ENCODE peak calls at places on chromosome 1, in seven cellular contexts. F is K562, G is SK-N-SH, H is HCT116, R is H1, D is GM12878, S is HepG2. E is an unnamed sample.

GRCh38 chr1:47701283-47701682 is 263.4 kb downstream of the FOXD2 start:
- DNase-seq in G (no peak), D (no peak), F (no peak), S (no peak), H (no peak), R (no peak), E (no peak)

GRCh38 chr1:116722016-116722838 is 32.0 kb upstream of the CD2 start:
- DNase-seq in H (no peak), D (no peak), R (no peak), S (no peak), F (no peak), G (no peak), E (no peak)

GRCh38 chr1:110060034-110060661 is 10.3 kb downstream of the ALX3 start:
- DNase-seq in G (no peak), D (no peak), F (peak; percentile 92), H (no peak), R (no peak), S (peak; percentile 43), E (no peak)

GRCh38 chr1:12738934-12739333 is 7.1 kb upstream of the CFAP107 start:
- DNase-seq in D (no peak), F (no peak), R (no peak), G (no peak), H (no peak), S (no peak), E (no peak)

GRCh38 chr1:225654688-225655508 is 2.0 kb upstream of the ENAH start:
- DNase-seq in G (no peak), D (no peak), R (no peak), F (no peak), S (no peak), H (no peak), E (no peak)

GRCh38 chr1:64263856-64264255 is 60.4 kb downstream of the UBE2U start:
- DNase-seq in R (no peak), D (no peak), G (no peak), S (no peak), H (no peak), F (no peak), E (no peak)

GRCh38 chr1:30475201-30475600 is 248.2 kb downstream of the MATN1 start:
- DNase-seq in F (no peak), D (no peak), H (no peak), G (no peak), R (no peak), S (no peak), E (no peak)

GRCh38 chr1:221840511-221841243 is 98.8 kb upstream of the DUSP10 start:
- DNase-seq in G (no peak), S (no peak), F (no peak), H (no peak), R (no peak), D (peak; percentile 71), E (no peak)

GRCh38 chr1:111729271-111729921 is 9.8 kb downstream of the INKA2 start:
- DNase-seq in S (no peak), H (no peak), G (no peak), R (no peak), D (no peak), F (no peak), E (no peak)

GRCh38 chr1:17561561-17561985 is 22.1 kb downstream of the ARHGEF10L start:
- DNase-seq in F (no peak), R (no peak), D (no peak), G (no peak), H (no peak), S (no peak), E (no peak)
- TF ChIP-seq JUND in F (no peak), R (no peak), D (no peak), G (no peak), H (no peak), S (no peak), E (no peak)

DNA sequence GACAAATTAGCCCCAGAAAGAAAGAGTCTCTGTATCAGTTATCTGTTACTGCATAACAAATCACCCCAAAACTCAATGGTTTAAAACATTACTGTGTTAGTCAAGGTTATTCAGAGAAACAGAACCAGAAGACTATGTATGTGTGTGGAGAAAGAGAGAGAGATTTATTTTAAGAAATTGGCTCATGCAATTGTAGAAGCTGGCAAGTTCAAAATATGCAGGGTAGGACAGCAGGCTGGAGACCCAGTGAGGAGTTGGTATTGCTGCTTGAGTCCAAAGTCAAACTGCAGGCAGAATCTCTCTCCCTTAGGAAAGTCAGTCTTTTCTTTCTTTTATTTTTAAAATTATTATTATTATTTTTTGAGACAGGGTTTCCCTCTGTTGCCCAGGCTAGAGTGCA is 50.2 kb upstream of the TNR start:
- DNase-seq in D (no peak), S (no peak), F (no peak), R (no peak), G (no peak), H (no peak), E (no peak)
- TF ChIP-seq JUND in D (no peak), S (no peak), F (no peak), R (no peak), G (no peak), H (no peak), E (no peak)

GRCh38 chr1:67785847-67786753 is 47.2 kb downstream of the GNG12 start:
- DNase-seq in R (no peak), G (no peak), S (no peak), D (no peak), H (no peak), F (no peak), E (no peak)

GRCh38 chr1:67789551-67789950 is 43.7 kb downstream of the GNG12 start:
- DNase-seq in R (no peak), F (no peak), S (no peak), G (no peak), D (no peak), H (no peak), E (no peak)

GRCh38 chr1:67788907-67789306 is 44.4 kb downstream of the GNG12 start:
- DNase-seq in F (no peak), H (no peak), S (no peak), D (no peak), R (no peak), G (no peak), E (no peak)

GRCh38 chr1:67788251-67788796 is 44.9 kb downstream of the GNG12 start:
- DNase-seq in S (no peak), R (no peak), H (no peak), F (no peak), G (no peak), D (no peak), E (no peak)

DNA sequence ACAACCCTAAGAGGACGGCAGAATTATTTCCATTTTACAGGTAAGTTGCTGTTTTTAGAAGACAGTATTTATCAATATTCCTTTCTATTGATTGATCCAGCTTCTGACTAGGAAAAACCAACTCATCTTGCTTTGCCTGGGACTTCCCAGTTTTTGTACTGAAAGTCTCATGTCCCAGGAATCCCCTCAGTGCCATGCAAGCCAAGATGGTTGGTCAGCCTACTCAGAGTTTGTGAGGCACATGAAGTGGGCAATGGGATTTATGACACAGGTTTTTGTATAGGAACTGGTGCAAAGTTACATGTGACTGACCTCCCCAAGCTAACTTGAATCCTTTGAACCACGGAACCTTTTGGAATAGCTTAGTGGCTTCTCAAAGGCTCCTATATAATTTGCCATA is 45.5 kb downstream of the GNG12 start:
- DNase-seq in G (no peak), H (no peak), S (no peak), D (no peak), F (no peak), R (no peak), E (no peak)
- TF ChIP-seq JUND in G (no peak), H (no peak), S (no peak), D (no peak), F (no peak), R (no peak), E (no peak)

DNA sequence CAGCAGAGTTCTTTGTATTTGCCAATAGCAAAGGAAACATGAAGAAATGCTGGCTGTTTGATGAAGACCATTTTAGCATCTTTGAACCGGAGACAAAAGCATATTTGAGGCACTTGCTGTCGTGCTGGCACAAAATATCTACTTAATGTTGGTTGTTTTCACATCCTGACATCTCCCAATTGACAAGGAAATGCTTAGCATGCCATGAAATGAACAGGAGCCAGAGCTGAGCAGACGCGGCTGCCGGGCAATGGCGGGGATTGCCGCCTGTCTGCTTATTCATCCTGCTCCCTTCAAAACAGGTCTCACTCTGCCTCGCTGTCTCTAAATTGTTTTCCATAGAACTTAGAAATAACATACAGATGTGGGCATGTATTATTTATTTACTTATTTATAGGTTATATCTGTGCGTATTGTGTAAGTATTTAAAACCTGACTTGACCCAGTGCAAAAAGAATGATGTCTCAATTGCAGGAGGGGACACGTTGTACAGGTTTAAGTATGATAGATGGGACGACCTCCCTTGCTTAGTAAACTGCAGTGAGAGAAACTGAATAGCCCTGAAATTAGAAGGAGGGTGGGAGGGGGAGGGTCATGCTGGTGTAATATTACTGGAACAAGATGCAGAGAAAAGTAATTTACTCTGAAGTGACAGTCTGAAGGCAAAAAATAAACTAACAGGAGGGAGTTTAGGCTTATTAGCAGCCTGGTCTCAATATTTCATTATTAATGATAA is 590.3 kb upstream of the PLXNA2 start:
- DNase-seq in R (no peak), H (no peak), G (no peak), S (no peak), F (no peak), D (no peak), E (no peak)
- TF ChIP-seq JUND in R (no peak), H (no peak), G (no peak), S (no peak), F (no peak), D (no peak), E (no peak)

E was measured in T47D.